ENCODE peak calls at places on chromosomes 12 and 14, in ten cellular contexts. M, X, J, I, R, Q, P, C, D and S are unnamed samples.

GRCh38 chr12:88590851-88591250 is 10.6 kb upstream of the KITLG start:
- DNase-seq in I (no peak), M (no peak), P (no peak), X (no peak), C (no peak), J (peak), Q (no peak), R (no peak), D (no peak), S (no peak)

GRCh38 chr12:64860446-64860998 is 36.1 kb downstream of the TBC1D30 start:
- DNase-seq in M (no peak), D (no peak), R (no peak), P (no peak), C (no peak), I (no peak), X (no peak), Q (no peak), J (no peak), S (peak)

GRCh38 chr14:54338696-54339317 is 58.0 kb upstream of the CDKN3 start:
- DNase-seq in M (no peak), Q (no peak), I (no peak), R (no peak), J (peak), P (peak), X (no peak), C (no peak), D (peak), S (peak)

GRCh38 chr14:94768141-94768520 is 1.8 kb downstream of the GSC start:
- DNase-seq in P (no peak), M (no peak), D (no peak), I (no peak), C (no peak), X (no peak), Q (no peak), R (no peak), J (no peak), S (no peak)

GRCh38 chr12:71223139-71223538 is 65.3 kb upstream of the TSPAN8 start:
- DNase-seq in J (peak), M (no peak), P (no peak), R (no peak), C (no peak), Q (no peak), D (no peak), I (no peak), X (no peak), S (no peak)

GRCh38 chr14:95317817-95318343 is 1.8 kb downstream of the CLMN start:
- DNase-seq in P (no peak), D (no peak), I (no peak), M (no peak), R (no peak), J (no peak), Q (no peak), X (no peak), C (no peak), S (no peak)

GRCh38 chr14:30710870-30711269 is 88.8 kb downstream of the SCFD1 start:
- DNase-seq in P (no peak), Q (no peak), X (no peak), R (no peak), D (no peak), C (no peak), M (no peak), J (peak), I (no peak), S (no peak)

GRCh38 chr14:65637780-65638179 is 225.2 kb downstream of the FUT8 start:
- DNase-seq in J (peak), C (no peak), X (no peak), P (no peak), Q (no peak), R (no peak), D (peak), M (no peak), I (peak), S (peak)

GRCh38 chr12:78181544-78182162 is 351.0 kb downstream of the NAV3 start:
- DNase-seq in D (peak), C (peak), M (peak), P (peak), J (no peak), I (no peak), X (no peak), Q (no peak), R (no peak), S (no peak)

GRCh38 chr14:62645649-62646048 is 399.6 kb downstream of the KCNH5 start:
- DNase-seq in D (no peak), I (no peak), M (no peak), J (peak), P (no peak), R (no peak), C (no peak), Q (no peak), X (no peak), S (no peak)

GRCh38 chr12:111775205-111776193 is 8.8 kb downstream of the ALDH2 start:
- DNase-seq in C (peak), J (peak), R (no peak), P (peak), Q (peak), X (peak), M (no peak), I (no peak), D (peak), S (peak)

GRCh38 chr12:95857151-95857550 is 1.6 kb upstream of the SNRPF start:
- DNase-seq in X (no peak), C (no peak), D (no peak), Q (no peak), I (no peak), R (no peak), J (peak), M (no peak), P (no peak), S (no peak)

GRCh38 chr12:33427071-33427470 is 12.5 kb downstream of the SYT10 start:
- DNase-seq in I (no peak), D (no peak), J (no peak), R (no peak), X (no peak), M (no peak), P (no peak), Q (no peak), C (no peak), S (no peak)

GRCh38 chr14:93537962-93538361 is 107.2 kb downstream of the UNC79 start:
- DNase-seq in X (no peak), D (no peak), J (no peak), R (no peak), Q (no peak), M (no peak), I (no peak), P (no peak), C (no peak), S (no peak)

GRCh38 chr12:114689075-114689994 is 5.4 kb upstream of the TBX3 start:
- DNase-seq in C (no peak), J (no peak), Q (no peak), R (no peak), P (no peak), I (no peak), D (no peak), X (no peak), M (no peak), S (no peak)

GRCh38 chr14:30603402-30603801 is 18.7 kb upstream of the SCFD1 start:
- DNase-seq in I (no peak), C (no peak), Q (no peak), J (no peak), X (no peak), D (no peak), P (no peak), M (no peak), R (no peak), S (no peak)

GRCh38 chr12:50627491-50627890 is 122.7 kb downstream of the DIP2B start:
- DNase-seq in M (no peak), J (no peak), X (no peak), I (no peak), C (no peak), D (no peak), Q (no peak), R (no peak), P (no peak), S (no peak)

GRCh38 chr14:68468437-68469207 is 324.2 kb downstream of the ZFP36L1 start:
- DNase-seq in J (peak), M (no peak), C (no peak), P (peak), D (peak), Q (no peak), R (no peak), X (no peak), I (peak), S (no peak)

GRCh38 chr12:76560083-76560491 is 516 bp upstream of the OSBPL8 start:
- DNase-seq in P (no peak), M (no peak), I (no peak), Q (no peak), D (no peak), X (no peak), J (no peak), R (no peak), C (no peak), S (no peak)

GRCh38 chr14:26444745-26445144 is 153.1 kb downstream of the NOVA1 start:
- DNase-seq in I (no peak), J (peak), X (no peak), Q (no peak), C (no peak), P (peak), D (peak), M (no peak), R (no peak), S (no peak)

GRCh38 chr14:95482967-95483842 is 33.2 kb downstream of the SYNE3 start:
- DNase-seq in X (peak), Q (no peak), D (peak), R (no peak), J (peak), C (peak), M (no peak), P (peak), I (no peak), S (no peak)

GRCh38 chr12:121214855-121215745 is 5.2 kb downstream of the P2RX4 start:
- DNase-seq in X (no peak), M (no peak), J (peak), P (peak), D (peak), R (no peak), C (peak), Q (no peak), I (no peak), S (no peak)

GRCh38 chr12:91355150-91356006 is 172.8 kb upstream of the DCN start:
- DNase-seq in I (no peak), P (peak), J (peak), Q (peak), M (peak), D (peak), R (peak), C (peak), X (peak), S (peak)

GRCh38 chr14:102929349-102930137 is 7.1 kb downstream of the AMN start:
- DNase-seq in P (no peak), I (no peak), M (no peak), D (no peak), J (no peak), R (no peak), C (no peak), X (no peak), Q (no peak), S (peak)

GRCh38 chr14:97100306-97100705 is 303.1 kb downstream of the VRK1 start:
- DNase-seq in P (no peak), R (no peak), J (no peak), M (no peak), I (no peak), D (no peak), Q (no peak), X (no peak), C (no peak), S (no peak)

GRCh38 chr12:45415393-45415817 is 199.5 kb downstream of the ANO6 start:
- DNase-seq in Q (peak), I (peak), D (peak), X (peak), P (peak), J (peak), M (no peak), R (no peak), C (peak), S (peak)

GRCh38 chr14:85554106-85554505 is 24.2 kb downstream of the FLRT2 start:
- DNase-seq in C (no peak), D (no peak), M (no peak), J (no peak), Q (no peak), X (no peak), I (no peak), P (no peak), R (no peak), S (no peak)